ENCODE peak calls at places on chromosomes 6 and 20, in five cellular contexts. X is H1, Z is IMR-90, V is trophoblast cell, I is mesendoderm. Y is an unnamed sample.

GRCh38 chr6:140341272-140341671 is 966.8 kb upstream of the CITED2 start:
- DNase-seq in I (no peak), Z (no peak), X (no peak), V (no peak), Y (no peak)

GRCh38 chr6:23688650-23689049 is 437.4 kb upstream of the NRSN1 start:
- DNase-seq in V (no peak), Z (no peak), X (no peak), I (no peak), Y (no peak)

GRCh38 chr6:87968435-87969278 is 79.0 kb upstream of the SPACA1 start:
- DNase-seq in I (peak), X (peak), Z (no peak), V (peak), Y (no peak)

GRCh38 chr6:112222111-112222726 is 32.1 kb downstream of the LAMA4 start:
- DNase-seq in X (no peak), Z (peak), I (peak), V (peak), Y (no peak)

GRCh38 chr6:44854712-44855111 is 467.2 kb downstream of the CDC5L start:
- DNase-seq in X (no peak), I (no peak), Z (no peak), V (peak), Y (no peak)

GRCh38 chr6:135179920-135180457 is 1.1 kb upstream of the MYB start:
- DNase-seq in V (no peak), X (no peak), I (no peak), Z (peak), Y (peak)

GRCh38 chr20:49811825-49812462 is 684 bp upstream of the SLC9A8 start:
- DNase-seq in V (peak), X (peak), Z (peak), I (peak), Y (peak)

GRCh38 chr6:11854418-11855165 is 76.0 kb upstream of the ADTRP start:
- DNase-seq in I (no peak), Z (peak), X (no peak), V (peak), Y (no peak)

GRCh38 chr6:70180904-70181599 is 121.8 kb downstream of the COL9A1 start:
- DNase-seq in X (no peak), Z (no peak), V (peak), I (no peak), Y (no peak)

GRCh38 chr6:118580585-118581419 is 32.7 kb downstream of the PLN start:
- DNase-seq in Z (peak), I (peak), X (no peak), V (peak), Y (peak)

GRCh38 chr20:16368645-16369292 is 204.5 kb downstream of the KIF16B start:
- DNase-seq in Z (peak), V (peak), I (peak), X (no peak), Y (no peak)

GRCh38 chr20:58389324-58389967 is 417 bp downstream of the VAPB start:
- DNase-seq in V (peak), I (peak), Z (peak), X (no peak), Y (no peak)

GRCh38 chr20:1669304-1669703 is 11.7 kb upstream of the SIRPG start:
- DNase-seq in Z (no peak), X (peak), V (no peak), I (no peak), Y (no peak)

GRCh38 chr6:162829013-162829742 is 101.4 kb downstream of the PACRG start:
- DNase-seq in I (no peak), V (no peak), Z (no peak), X (no peak), Y (no peak)

GRCh38 chr6:79946242-79946641 is 1.1 kb downstream of the ELOVL4 start:
- DNase-seq in V (no peak), Z (peak), I (peak), X (no peak), Y (peak)

GRCh38 chr6:38792356-38792755 is 77.2 kb downstream of the DNAH8 start:
- DNase-seq in X (no peak), Z (no peak), I (no peak), V (peak), Y (no peak)

GRCh38 chr6:63581355-63581998 is 9.2 kb downstream of the LOC128125822 start:
- DNase-seq in X (no peak), Z (no peak), I (no peak), V (no peak), Y (no peak)

GRCh38 chr6:135257641-135258405 is 76.7 kb downstream of the MYB start:
- DNase-seq in X (no peak), I (no peak), V (no peak), Z (no peak), Y (no peak)

GRCh38 chr20:7151666-7152065 is 384.2 kb downstream of the BMP2 start:
- DNase-seq in V (no peak), X (no peak), Z (no peak), I (no peak), Y (no peak)

GRCh38 chr20:44211177-44212039 is 837 bp upstream of the OSER1 start:
- DNase-seq in Z (peak), X (no peak), I (no peak), V (peak), Y (no peak)

GRCh38 chr6:164396071-164397047 is 913.0 kb downstream of the C6orf118 start:
- DNase-seq in Z (no peak), I (no peak), V (no peak), X (no peak), Y (no peak)

GRCh38 chr6:33609019-33609418 is 12.1 kb upstream of the ITPR3 start:
- DNase-seq in V (no peak), X (no peak), Z (no peak), I (no peak), Y (no peak)

GRCh38 chr20:15584507-15584906 is 988.7 kb downstream of the KIF16B start:
- DNase-seq in I (no peak), V (no peak), X (no peak), Z (no peak), Y (no peak)

GRCh38 chr20:56391596-56392281 is at the start of gene AURKA:
- DNase-seq in I (no peak), X (no peak), V (peak), Z (no peak), Y (no peak)

GRCh38 chr20:35773154-35773751 is 1.4 kb downstream of the PHF20 start:
- DNase-seq in I (peak), Z (peak), V (peak), X (no peak), Y (no peak)

GRCh38 chr6:131222773-131223172 is 87.5 kb downstream of the AKAP7 start:
- DNase-seq in X (no peak), V (no peak), Z (peak), I (no peak), Y (no peak)

GRCh38 chr6:99192561-99192960 is 156.9 kb downstream of the FAXC start:
- DNase-seq in X (no peak), Z (no peak), I (no peak), V (peak), Y (no peak)

GRCh38 chr20:16828666-16829305 is 80.6 kb downstream of the OTOR start:
- DNase-seq in I (no peak), V (no peak), Z (peak), X (no peak), Y (no peak)

GRCh38 chr6:36657265-36657664 is 21.2 kb upstream of the CDKN1A start:
- DNase-seq in Z (no peak), V (no peak), I (no peak), X (no peak), Y (no peak)

GRCh38 chr6:26309731-26310142 is 55.3 kb upstream of the BTN3A2 start:
- DNase-seq in V (no peak), X (no peak), I (no peak), Z (peak), Y (no peak)

GRCh38 chr20:17327185-17327780 is 100.4 kb downstream of the PCSK2 start:
- DNase-seq in X (peak), Z (no peak), I (no peak), V (no peak), Y (no peak)

DNA sequence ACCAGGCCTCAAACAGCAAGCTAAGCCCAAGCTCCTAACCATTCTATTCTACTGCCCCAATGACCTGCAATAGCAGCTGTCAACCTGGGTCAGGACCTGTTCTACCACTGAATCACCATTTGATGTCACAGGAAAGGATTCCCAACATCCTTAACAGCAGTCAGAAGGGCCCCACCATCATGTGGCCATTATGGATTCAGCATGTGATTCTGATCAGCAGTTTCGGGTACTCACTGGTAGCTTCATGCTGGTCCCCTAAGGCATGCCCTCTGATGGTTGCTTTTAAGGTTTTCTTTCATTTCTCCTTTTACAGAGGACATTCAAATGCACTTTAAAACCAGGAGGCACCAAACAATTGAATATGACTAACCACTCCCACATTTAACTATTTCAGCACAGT is 37.3 kb upstream of the MAP7 start:
- DNase-seq in Z (peak), V (peak), X (no peak), I (peak), Y (no peak)
- H3K4ac ChIP-seq in Z (peak), V (no peak), X (no peak), I (no peak), Y (no peak)

GRCh38 chr20:41138527-41139226 is 1.3 kb downstream of the PLCG1 start:
- DNase-seq in X (no peak), Z (peak), V (peak), I (peak), Y (peak)
- H3K4ac ChIP-seq in X (no peak), Z (peak), V (peak), I (peak), Y (no peak)

DNA sequence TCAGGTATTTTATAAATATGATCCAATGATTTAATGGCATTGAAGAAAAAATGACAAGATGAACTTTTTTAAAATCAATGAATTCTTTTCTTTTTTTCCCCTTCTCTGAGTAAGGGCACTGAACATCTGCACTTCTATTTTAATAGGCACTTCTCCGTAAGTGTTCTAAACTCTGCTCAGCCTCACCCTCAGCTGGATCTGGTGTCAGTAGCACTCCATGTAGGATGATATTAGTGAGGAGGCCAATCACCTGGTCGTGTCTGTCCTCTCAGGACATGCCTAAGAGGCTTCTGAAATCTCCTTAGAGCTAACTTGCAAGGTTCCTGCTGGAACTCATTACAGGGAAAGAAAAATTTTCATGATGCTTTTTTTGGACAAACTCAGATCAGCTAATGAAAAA is 148.6 kb upstream of the MLIP start:
- DNase-seq in I (no peak), X (no peak), Z (no peak), V (no peak), Y (no peak)
- H3K4ac ChIP-seq in I (no peak), X (no peak), Z (no peak), V (no peak), Y (no peak)

GRCh38 chr6:104958720-104959452 is 2.0 kb downstream of the LIN28B start:
- DNase-seq in Z (no peak), I (peak), X (no peak), V (peak), Y (no peak)

GRCh38 chr6:104957301-104958177 is 632 bp downstream of the LIN28B start:
- DNase-seq in V (no peak), I (peak), Z (no peak), X (peak), Y (peak)

GRCh38 chr6:104959453-104959858 is 2.5 kb downstream of the LIN28B start:
- DNase-seq in Z (no peak), I (peak), X (no peak), V (no peak), Y (no peak)

GRCh38 chr6:104956663-104957294 is at the start of gene LIN28B:
- DNase-seq in I (peak), V (no peak), X (no peak), Z (no peak), Y (no peak)

GRCh38 chr6:104958178-104958520 is 1.2 kb downstream of the LIN28B start:
- DNase-seq in X (no peak), I (no peak), V (no peak), Z (no peak), Y (no peak)
- H3K4ac ChIP-seq in X (peak), I (peak), V (peak), Z (no peak), Y (no peak)

GRCh38 chr20:10788877-10789276 is 115.1 kb upstream of the JAG1 start:
- DNase-seq in Z (no peak), X (no peak), V (no peak), I (no peak), Y (no peak)
- H3K4ac ChIP-seq in Z (no peak), X (no peak), V (no peak), I (no peak), Y (no peak)

Y was measured in neuronal stem cell.